ENCODE peak calls at places on chromosomes 11 and 22, in seven cellular contexts. L is NCI-H2081; V is fibroblast of pulmonary artery; U is NCI-H2029 treated with DMSO at 0.1 percent for 48 hours; O is ELR; E is endothelial cell; I is activated CD4-positive, alpha-beta T cell treated with anti-CD3 and anti-CD28 coated beads for 48 hours. Q is an unnamed sample.

GRCh38 chr22:24106385-24107381 is 74.6 kb upstream of the SUSD2 start:
- DNase-seq in L (no peak), V (no peak), U (no peak), O (no peak), E (no peak), I (peak), Q (no peak)

GRCh38 chr11:32809313-32809712 is 14.9 kb upstream of the CCDC73 start:
- DNase-seq in L (peak), V (peak), U (peak), O (peak), E (peak), I (peak), Q (peak)

GRCh38 chr11:46356911-46357482 is 9.7 kb downstream of the DGKZ start:
- DNase-seq in L (no peak), V (peak), U (no peak), O (peak), E (no peak), I (no peak), Q (no peak)

GRCh38 chr22:24950272-24950902 is 2.1 kb upstream of the KIAA1671 start:
- DNase-seq in L (peak), V (peak), U (no peak), O (no peak), E (no peak), I (no peak), Q (no peak)

GRCh38 chr11:97022942-97023341 is 633.1 kb downstream of the JRKL start:
- DNase-seq in L (no peak), V (no peak), U (no peak), O (no peak), E (no peak), I (no peak), Q (no peak)

GRCh38 chr11:769887-770641 is 7.2 kb downstream of the GATD1 start:
- DNase-seq in L (no peak), V (no peak), U (no peak), O (no peak), E (no peak), I (no peak), Q (no peak)

GRCh38 chr11:129894281-129895125 is 875 bp downstream of the NFRKB start:
- DNase-seq in L (no peak), V (no peak), U (no peak), O (peak), E (no peak), I (no peak), Q (peak)

GRCh38 chr11:78209478-78209877 is 20.8 kb downstream of the USP35 start:
- DNase-seq in L (no peak), V (no peak), U (no peak), O (no peak), E (no peak), I (no peak), Q (no peak)

GRCh38 chr11:58059011-58059358 is 28.2 kb downstream of the OR6Q1 start:
- DNase-seq in L (no peak), V (peak), U (no peak), O (peak), E (no peak), I (no peak), Q (no peak)

GRCh38 chr11:78061088-78061920 is 2.4 kb upstream of the THRSP start:
- DNase-seq in L (no peak), V (peak), U (no peak), O (no peak), E (no peak), I (no peak), Q (no peak)

GRCh38 chr11:61609970-61610347 is 29.1 kb upstream of the SYT7 start:
- DNase-seq in L (no peak), V (no peak), U (no peak), O (peak), E (no peak), I (no peak), Q (peak)

GRCh38 chr11:114131366-114131963 is 72.0 kb downstream of the ZBTB16 start:
- DNase-seq in L (peak), V (no peak), U (no peak), O (no peak), E (no peak), I (no peak), Q (no peak)

GRCh38 chr22:44735518-44736428 is 16.6 kb upstream of the ARHGAP8 start:
- DNase-seq in L (peak), V (peak), U (no peak), O (peak), E (peak), I (peak), Q (no peak)

GRCh38 chr22:37431811-37432707 is 4.8 kb upstream of the ELFN2 start:
- DNase-seq in L (no peak), V (peak), U (no peak), O (peak), E (no peak), I (peak), Q (no peak)

GRCh38 chr11:69489031-69489745 is 7.7 kb downstream of the LINC01488 start:
- DNase-seq in L (no peak), V (no peak), U (no peak), O (no peak), E (no peak), I (no peak), Q (no peak)

GRCh38 chr22:50305658-50306566 is 1.5 kb downstream of the PLXNB2 start:
- DNase-seq in L (peak), V (peak), U (peak), O (peak), E (peak), I (no peak), Q (peak)

GRCh38 chr11:102314784-102315183 is 2.5 kb upstream of the BIRC3 start:
- DNase-seq in L (no peak), V (no peak), U (no peak), O (no peak), E (no peak), I (no peak), Q (no peak)

GRCh38 chr11:26649884-26650283 is 72.0 kb downstream of the SLC5A12 start:
- DNase-seq in L (peak), V (peak), U (peak), O (peak), E (peak), I (peak), Q (peak)

GRCh38 chr22:44351685-44352377 is 39.1 kb upstream of the SHISAL1 start:
- DNase-seq in L (peak), V (peak), U (no peak), O (peak), E (no peak), I (peak), Q (no peak)